ENCODE peak calls at places on chromosome 17, in five cellular contexts. One of them, this sample, is unnamed.

GRCh38 chr17:45060382-45060823 is 714 bp upstream of the NMT1 start:
- DNase-seq in aorta: no peak
- DNase-seq in MM.1S: no peak
- DNase-seq in COR-L47: no peak
- DNase-seq in mucosa of descending colon: no peak
- DNase-seq in this sample: no peak

GRCh38 chr17:43667506-43668438 is 6.0 kb upstream of the MEOX1 start:
- DNase-seq in aorta: no peak
- DNase-seq in MM.1S: no peak
- DNase-seq in COR-L47: no peak
- DNase-seq in mucosa of descending colon: no peak
- DNase-seq in this sample: no peak

GRCh38 chr17:32350662-32351418 is 883 bp downstream of the ZNF207 start:
- DNase-seq in aorta: no peak
- DNase-seq in MM.1S: peak; percentile 73
- DNase-seq in COR-L47: peak; percentile 26
- DNase-seq in mucosa of descending colon: no peak
- DNase-seq in this sample: peak; percentile 54

GRCh38 chr17:60229189-60229802 is 79.5 kb downstream of the CA4 start:
- DNase-seq in aorta: no peak
- DNase-seq in MM.1S: peak; percentile 32
- DNase-seq in COR-L47: peak; percentile 1
- DNase-seq in mucosa of descending colon: no peak
- DNase-seq in this sample: peak; percentile 11

GRCh38 chr17:36629252-36629847 is 28.0 kb downstream of the MRM1 start:
- DNase-seq in aorta: peak; percentile 79
- DNase-seq in MM.1S: peak; percentile 59
- DNase-seq in COR-L47: peak; percentile 61
- DNase-seq in mucosa of descending colon: peak; percentile 67
- DNase-seq in this sample: peak; percentile 71

GRCh38 chr17:57284984-57285646 is 28.8 kb downstream of the MSI2 start:
- DNase-seq in aorta: no peak
- DNase-seq in MM.1S: peak; percentile 90
- DNase-seq in COR-L47: no peak
- DNase-seq in mucosa of descending colon: no peak
- DNase-seq in this sample: no peak

GRCh38 chr17:17264430-17264829 is 16.6 kb downstream of the COPS3 start:
- DNase-seq in aorta: no peak
- DNase-seq in MM.1S: no peak
- DNase-seq in COR-L47: no peak
- DNase-seq in mucosa of descending colon: no peak
- DNase-seq in this sample: no peak

GRCh38 chr17:81479175-81479574 is 33.4 kb downstream of the ACTG1 start:
- DNase-seq in aorta: no peak
- DNase-seq in MM.1S: no peak
- DNase-seq in COR-L47: no peak
- DNase-seq in mucosa of descending colon: no peak
- DNase-seq in this sample: no peak

GRCh38 chr17:82204831-82205719 is 7.6 kb downstream of the CCDC57 start:
- DNase-seq in aorta: no peak
- DNase-seq in MM.1S: no peak
- DNase-seq in COR-L47: peak; percentile 81
- DNase-seq in mucosa of descending colon: no peak
- DNase-seq in this sample: peak; percentile 50

GRCh38 chr17:37026534-37026875 is 77.8 kb downstream of the AATF start:
- DNase-seq in aorta: no peak
- DNase-seq in MM.1S: no peak
- DNase-seq in COR-L47: no peak
- DNase-seq in mucosa of descending colon: no peak
- DNase-seq in this sample: no peak

GRCh38 chr17:550776-551175 is 163.9 kb downstream of the VPS53 start:
- DNase-seq in aorta: no peak
- DNase-seq in MM.1S: no peak
- DNase-seq in COR-L47: no peak
- DNase-seq in mucosa of descending colon: no peak
- DNase-seq in this sample: no peak

GRCh38 chr17:82134101-82134500 is 36.1 kb upstream of the FASN start:
- DNase-seq in aorta: no peak
- DNase-seq in MM.1S: no peak
- DNase-seq in COR-L47: peak; percentile 80
- DNase-seq in mucosa of descending colon: no peak
- DNase-seq in this sample: no peak

GRCh38 chr17:68820825-68821481 is 134.2 kb downstream of the ABCA8 start:
- DNase-seq in aorta: no peak
- DNase-seq in MM.1S: no peak
- DNase-seq in COR-L47: no peak
- DNase-seq in mucosa of descending colon: no peak
- DNase-seq in this sample: no peak

GRCh38 chr17:38636054-38636453 is 30.3 kb upstream of the SRCIN1 start:
- DNase-seq in aorta: no peak
- DNase-seq in MM.1S: no peak
- DNase-seq in COR-L47: no peak
- DNase-seq in mucosa of descending colon: no peak
- DNase-seq in this sample: no peak

GRCh38 chr17:44210342-44211192 is 8.9 kb downstream of the UBTF start:
- DNase-seq in aorta: peak; percentile 93
- DNase-seq in MM.1S: peak; percentile 93
- DNase-seq in COR-L47: no peak
- DNase-seq in mucosa of descending colon: peak; percentile 92
- DNase-seq in this sample: peak; percentile 93

GRCh38 chr17:1267471-1267947 is 2.7 kb upstream of the BHLHA9 start:
- DNase-seq in aorta: peak; percentile 58
- DNase-seq in MM.1S: no peak
- DNase-seq in COR-L47: no peak
- DNase-seq in mucosa of descending colon: no peak
- DNase-seq in this sample: no peak

GRCh38 chr17:18925187-18925586 is 26.8 kb upstream of the SLC5A10 start:
- DNase-seq in aorta: no peak
- DNase-seq in MM.1S: no peak
- DNase-seq in COR-L47: no peak
- DNase-seq in mucosa of descending colon: no peak
- DNase-seq in this sample: no peak

GRCh38 chr17:71869293-71869692 is 251.5 kb upstream of the SOX9 start:
- DNase-seq in aorta: no peak
- DNase-seq in MM.1S: no peak
- DNase-seq in COR-L47: no peak
- DNase-seq in mucosa of descending colon: no peak
- DNase-seq in this sample: no peak

GRCh38 chr17:79691931-79692330 is 38.8 kb upstream of the ENPP7 start:
- DNase-seq in aorta: no peak
- DNase-seq in MM.1S: no peak
- DNase-seq in COR-L47: no peak
- DNase-seq in mucosa of descending colon: no peak
- DNase-seq in this sample: no peak

GRCh38 chr17:44467108-44467507 is 36.1 kb downstream of the GPATCH8 start:
- DNase-seq in aorta: no peak
- DNase-seq in MM.1S: peak; percentile 21
- DNase-seq in COR-L47: no peak
- DNase-seq in mucosa of descending colon: no peak
- DNase-seq in this sample: no peak

This sample was measured in RPMI8226.